ENCODE peak calls at places on chromosomes 13 and 19, in six cellular contexts. L, A, O, W, K and N are unnamed samples.

GRCh38 chr19:6911523-6911922 is 24.1 kb downstream of the ADGRE1 start:
- DNase-seq in O (no peak), L (no peak), K (no peak), W (no peak), A (no peak), N (no peak)

GRCh38 chr13:46321494-46322225 is 65.4 kb downstream of the RUBCNL start:
- DNase-seq in O (peak), W (peak), A (peak), K (peak), L (peak), N (no peak)

GRCh38 chr19:8607386-8607785 is 3.1 kb downstream of the ADAMTS10 start:
- DNase-seq in W (peak), A (no peak), K (peak), O (no peak), L (no peak), N (no peak)

GRCh38 chr13:29587645-29588044 is 7.8 kb downstream of the SLC7A1 start:
- DNase-seq in W (no peak), O (no peak), L (no peak), K (no peak), A (no peak), N (no peak)

GRCh38 chr19:40702337-40703012 is 12.0 kb upstream of the NUMBL start:
- DNase-seq in L (no peak), K (no peak), A (peak), O (no peak), W (peak), N (no peak)

GRCh38 chr13:113400621-113401451 is 36.9 kb upstream of the GRTP1 start:
- DNase-seq in A (no peak), L (no peak), O (no peak), K (peak), W (peak), N (no peak)

GRCh38 chr19:49999371-50000010 is 25.7 kb downstream of the VRK3 start:
- DNase-seq in L (no peak), W (no peak), O (no peak), A (no peak), K (no peak), N (no peak)

GRCh38 chr13:75959861-75960481 is 323.8 kb downstream of the LMO7 start:
- DNase-seq in K (no peak), O (no peak), W (no peak), L (no peak), A (no peak), N (no peak)

GRCh38 chr13:85806553-85807175 is 7.4 kb upstream of the SLITRK6 start:
- DNase-seq in W (no peak), L (no peak), O (peak), K (no peak), A (peak), N (no peak)

GRCh38 chr13:32159147-32159869 is 127.7 kb downstream of the FRY start:
- DNase-seq in A (no peak), O (no peak), L (no peak), W (no peak), K (no peak), N (no peak)

GRCh38 chr13:90258129-90258528 is 1089.4 kb upstream of the MIR17HG start:
- DNase-seq in A (no peak), O (no peak), L (no peak), K (no peak), W (no peak), N (no peak)

GRCh38 chr13:113153810-113154748 is 4.4 kb upstream of the PROZ start:
- DNase-seq in K (peak), W (peak), A (peak), L (peak), O (peak), N (no peak)

GRCh38 chr13:110258876-110259631 is 47.9 kb downstream of the COL4A1 start:
- DNase-seq in O (no peak), A (no peak), K (no peak), L (no peak), W (no peak), N (no peak)

GRCh38 chr13:36131931-36132297 is 732 bp upstream of the DCLK1 start:
- DNase-seq in K (peak), O (no peak), A (no peak), L (no peak), W (peak), N (no peak)

GRCh38 chr19:29800086-29800825 is 11.5 kb upstream of the CCNE1 start:
- DNase-seq in W (no peak), A (no peak), O (no peak), K (no peak), L (no peak), N (no peak)

GRCh38 chr13:29707876-29708543 is 112.5 kb upstream of the SLC7A1 start:
- DNase-seq in K (no peak), O (peak), A (peak), L (peak), W (no peak), N (peak)

GRCh38 chr19:6465006-6465405 is 935 bp downstream of the CRB3 start:
- DNase-seq in O (no peak), L (peak), K (no peak), A (no peak), W (no peak), N (no peak)

GRCh38 chr13:98752942-98753290 is 444 bp upstream of the SLC15A1 start:
- DNase-seq in K (no peak), A (no peak), O (no peak), W (no peak), L (no peak), N (no peak)

GRCh38 chr13:98749501-98749900 is 3.0 kb downstream of the SLC15A1 start:
- DNase-seq in L (no peak), O (no peak), A (no peak), K (no peak), W (no peak), N (peak)

GRCh38 chr13:98755116-98755515 is 2.6 kb upstream of the SLC15A1 start:
- DNase-seq in O (no peak), W (no peak), A (no peak), K (no peak), L (no peak), N (no peak)

GRCh38 chr13:98752111-98752941 is at the start of gene SLC15A1:
- DNase-seq in W (no peak), A (no peak), K (no peak), L (peak), O (no peak), N (no peak)

GRCh38 chr13:98751397-98752110 is 918 bp downstream of the SLC15A1 start:
- DNase-seq in K (no peak), W (no peak), L (peak), O (no peak), A (peak), N (no peak)
- H3K4me3 ChIP-seq in K (peak), W (no peak), L (peak), O (no peak), A (no peak), N (peak)

DNA sequence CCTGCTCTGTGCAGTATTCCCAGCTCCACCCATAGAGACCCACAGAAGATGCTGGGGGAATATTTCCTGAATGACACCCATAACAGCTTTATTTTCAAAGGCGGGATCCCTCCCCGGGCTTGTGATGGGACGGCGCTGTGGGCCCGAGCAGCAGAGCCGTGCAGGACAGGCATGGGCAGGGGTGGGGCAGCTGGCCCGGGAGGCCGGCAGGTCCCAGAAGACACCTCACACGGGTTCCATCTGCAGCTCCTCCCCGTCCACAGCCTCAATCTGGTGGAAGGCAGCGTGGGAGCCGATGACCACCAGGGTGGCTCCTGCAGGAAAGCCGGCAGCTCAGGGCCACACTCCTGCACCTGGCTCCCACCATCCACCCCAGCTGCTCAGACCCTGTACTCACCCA is 2.5 kb downstream of the RABAC1 start:
- DNase-seq in O (no peak), A (no peak), K (no peak), L (peak), W (no peak), N (no peak)
- H3K4me3 ChIP-seq in O (no peak), A (no peak), K (no peak), L (peak), W (no peak), N (no peak)

GRCh38 chr19:46080561-46080960 is 39.8 kb upstream of the IGFL4 start:
- DNase-seq in W (no peak), O (no peak), A (peak), L (no peak), K (no peak), N (peak)

GRCh38 chr19:46076951-46077814 is 36.4 kb upstream of the IGFL4 start:
- DNase-seq in A (peak), W (no peak), L (peak), K (no peak), O (peak), N (peak)

GRCh38 chr19:46073268-46073922 is 32.6 kb upstream of the IGFL4 start:
- DNase-seq in W (no peak), K (no peak), L (no peak), A (no peak), O (no peak), N (no peak)

GRCh38 chr19:46077815-46078167 is 37.0 kb upstream of the IGFL4 start:
- DNase-seq in W (no peak), O (no peak), L (no peak), K (no peak), A (no peak), N (no peak)

DNA sequence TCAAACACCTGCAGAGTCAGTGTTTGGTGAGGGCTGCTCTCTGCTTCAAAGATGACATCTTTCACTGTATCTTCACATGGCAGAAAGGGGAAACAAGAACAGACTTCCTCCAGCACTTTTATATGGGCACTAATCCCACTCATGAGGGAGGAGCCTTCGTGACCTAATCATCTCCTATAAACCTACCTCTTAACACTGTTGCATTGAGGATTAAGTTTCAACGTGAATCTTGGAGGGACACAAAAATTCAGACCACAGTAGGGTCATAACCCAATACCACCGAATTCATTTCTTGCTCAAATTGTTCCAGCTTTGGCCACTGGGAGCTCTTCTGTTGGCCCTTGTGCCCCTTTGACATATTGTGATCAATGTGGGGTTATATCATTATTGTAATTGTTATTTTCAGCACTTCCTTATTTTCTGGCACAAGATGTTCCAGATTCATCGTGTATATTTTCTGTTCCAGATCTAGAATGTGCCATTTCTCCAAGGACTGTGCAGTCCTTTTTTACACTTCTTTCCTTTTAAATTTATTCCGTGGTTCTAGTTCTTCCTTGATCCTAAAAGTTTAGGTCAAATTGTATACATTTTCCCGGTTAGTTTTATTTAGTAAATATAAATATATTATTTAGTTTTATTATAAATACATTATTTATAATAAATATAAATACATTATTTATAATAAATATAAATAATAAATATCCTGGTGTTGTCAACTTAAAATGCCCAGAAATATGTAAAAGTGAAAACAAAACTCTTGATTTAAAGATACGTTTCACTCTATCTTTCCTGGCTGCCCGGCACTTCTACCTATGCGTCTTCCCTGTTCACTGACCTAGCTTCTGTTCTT is 35.5 kb upstream of the IGFL4 start:
- DNase-seq in A (no peak), O (no peak), K (no peak), L (no peak), W (no peak), N (no peak)
- H3K4me3 ChIP-seq in A (peak), O (no peak), K (no peak), L (no peak), W (no peak), N (no peak)

GRCh38 chr13:99280166-99280565 is 22.0 kb upstream of the GPR18 start:
- DNase-seq in W (no peak), K (no peak), L (peak), A (no peak), O (no peak), N (peak)

GRCh38 chr13:99278199-99278598 is 20.0 kb upstream of the GPR18 start:
- DNase-seq in K (no peak), L (no peak), O (no peak), W (no peak), A (no peak), N (no peak)

GRCh38 chr13:99282264-99283231 is 24.4 kb upstream of the GPR18 start:
- DNase-seq in O (no peak), L (no peak), A (no peak), K (no peak), W (no peak), N (no peak)

GRCh38 chr13:99278843-99279242 is 20.7 kb upstream of the GPR18 start:
- DNase-seq in K (no peak), A (no peak), O (no peak), L (no peak), W (no peak), N (no peak)

GRCh38 chr13:99281811-99282263 is 23.7 kb upstream of the GPR18 start:
- DNase-seq in O (no peak), K (peak), W (peak), L (peak), A (no peak), N (no peak)
- H3K4me3 ChIP-seq in O (no peak), K (no peak), W (no peak), L (no peak), A (no peak), N (no peak)

GRCh38 chr19:56109216-56109615 is 11.9 kb downstream of the ZNF787 start:
- DNase-seq in L (no peak), A (no peak), K (no peak), O (no peak), W (no peak), N (no peak)
- H3K4me3 ChIP-seq in L (no peak), A (no peak), K (peak), O (no peak), W (no peak), N (no peak)

DNA sequence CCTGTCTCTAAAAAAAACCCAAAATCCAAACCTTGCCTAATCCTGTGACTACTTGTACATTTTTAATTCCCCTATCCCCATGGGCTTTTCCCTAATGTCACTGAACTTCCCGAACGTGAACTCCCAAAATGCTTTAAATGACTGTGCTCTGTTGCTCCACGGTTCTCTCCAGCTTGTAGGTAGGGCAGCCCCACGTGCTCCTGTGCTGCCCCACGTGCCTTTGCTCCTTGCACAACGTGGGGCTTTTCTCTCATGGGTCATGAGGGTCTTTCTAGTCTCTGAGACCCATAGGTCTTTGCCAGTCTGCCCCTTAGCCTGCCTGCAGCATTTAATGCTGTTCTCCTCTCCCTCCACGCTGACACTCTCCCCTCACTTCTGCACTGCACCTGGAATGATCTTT is 122.0 kb downstream of the SHISA2 start:
- DNase-seq in K (no peak), A (no peak), L (no peak), W (no peak), O (no peak), N (no peak)
- H3K4me3 ChIP-seq in K (no peak), A (no peak), L (no peak), W (no peak), O (no peak), N (no peak)

DNA sequence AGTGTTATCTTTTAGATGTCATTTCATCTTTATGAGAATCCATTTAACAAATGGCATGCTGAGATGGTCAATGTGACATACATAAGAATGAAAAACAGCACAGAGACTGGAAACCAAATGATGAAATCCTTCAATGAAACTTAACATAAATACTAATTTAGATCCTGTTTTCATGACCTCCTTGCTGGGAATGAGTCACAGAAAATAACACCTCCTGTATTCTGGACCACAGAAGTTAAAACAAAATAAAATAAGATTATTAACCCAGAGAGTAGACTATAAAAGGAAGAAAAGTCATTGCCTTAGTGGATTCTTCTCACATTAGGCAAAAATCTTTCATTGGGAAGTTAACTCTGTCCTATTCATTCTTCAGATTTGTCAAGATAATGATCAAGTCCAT is 1.6 kb downstream of the DIAPH3 start:
- DNase-seq in O (no peak), L (no peak), A (no peak), W (no peak), K (no peak), N (no peak)
- H3K4me3 ChIP-seq in O (peak), L (no peak), A (no peak), W (no peak), K (no peak), N (no peak)